ENCODE peak calls at places on chromosomes 3 and 15, in nine cellular contexts. Q is HCT116, S is esophagus squamous epithelium, Z is A549, G is uterus, V is adrenal gland, L is IMR-90, O is breast epithelium, P is transverse colon. E is an unnamed sample.

GRCh38 chr3:36763850-36764703 is at the start of gene DCLK3:
- DNase-seq in S (no peak), Q (no peak), V (no peak), L (no peak), Z (no peak), P (no peak), G (no peak), O (no peak), E (no peak)

GRCh38 chr3:5187920-5188418 is 462 bp downstream of the EDEM1 start:
- DNase-seq in G (peak; percentile 31), V (no peak), L (peak; percentile 24), P (peak; percentile 38), S (no peak), O (no peak), Q (no peak), Z (peak; percentile 38), E (peak; percentile 69)

GRCh38 chr15:31212286-31212685 is 110.8 kb upstream of the TRPM1 start:
- DNase-seq in P (no peak), V (no peak), O (no peak), Q (no peak), L (no peak), S (no peak), G (no peak), Z (no peak), E (no peak)

GRCh38 chr3:42886294-42886822 is 10.7 kb upstream of the CYP8B1 start:
- DNase-seq in Z (no peak), G (no peak), Q (no peak), P (no peak), O (no peak), L (no peak), V (no peak), S (no peak), E (no peak)

GRCh38 chr3:56303508-56303907 is 164.8 kb downstream of the ERC2 start:
- DNase-seq in Z (peak; percentile 38), O (no peak), Q (peak; percentile 15), V (no peak), P (no peak), G (no peak), L (peak; percentile 36), S (no peak), E (no peak)

GRCh38 chr3:16456784-16457415 is 56.6 kb downstream of the RFTN1 start:
- DNase-seq in L (peak; percentile 93), V (no peak), G (peak; percentile 35), Z (peak; percentile 37), O (no peak), S (no peak), Q (no peak), P (peak; percentile 11), E (no peak)

GRCh38 chr15:86645861-86646393 is 566.3 kb downstream of the AGBL1 start:
- DNase-seq in Q (no peak), O (no peak), P (no peak), S (no peak), G (no peak), L (no peak), V (no peak), Z (no peak), E (no peak)

GRCh38 chr15:78880242-78880533 is 7.5 kb downstream of the MORF4L1 start:
- DNase-seq in P (no peak), V (no peak), S (no peak), G (no peak), O (no peak), Z (no peak), Q (no peak), L (peak; percentile 76), E (no peak)

GRCh38 chr3:167700046-167700445 is 34.6 kb downstream of the PDCD10 start:
- DNase-seq in Q (no peak), L (no peak), G (no peak), P (no peak), V (no peak), O (no peak), S (no peak), Z (no peak), E (no peak)

GRCh38 chr3:42179110-42179725 is 86.8 kb downstream of the CCK start:
- DNase-seq in P (peak; percentile 55), Z (peak; percentile 71), V (peak; percentile 63), O (no peak), L (peak; percentile 93), S (no peak), G (peak; percentile 40), Q (peak; percentile 85), E (peak; percentile 60)

GRCh38 chr3:9143180-9143579 is 106.3 kb downstream of the SRGAP3 start:
- DNase-seq in Z (no peak), V (no peak), O (no peak), Q (no peak), L (no peak), P (no peak), S (no peak), G (no peak), E (no peak)

GRCh38 chr3:182843478-182843877 is 50.2 kb downstream of the ATP11B start:
- DNase-seq in G (no peak), S (no peak), P (no peak), Q (no peak), V (no peak), O (no peak), Z (no peak), L (peak; percentile 11), E (no peak)

GRCh38 chr3:72462611-72463011 is 385.6 kb downstream of the SHQ1 start:
- DNase-seq in P (no peak), G (no peak), Q (no peak), L (no peak), S (no peak), Z (no peak), V (no peak), O (no peak), E (peak; percentile 87)

GRCh38 chr3:182785142-182785541 is 8.2 kb upstream of the ATP11B start:
- DNase-seq in Z (no peak), Q (no peak), O (no peak), L (no peak), G (no peak), P (no peak), V (no peak), S (no peak), E (no peak)

GRCh38 chr3:113423699-113424098 is 17.6 kb downstream of the CFAP44 start:
- DNase-seq in Z (no peak), P (no peak), L (no peak), V (no peak), Q (no peak), G (no peak), S (no peak), O (no peak), E (no peak)

GRCh38 chr3:100606894-100607512 is 2.4 kb upstream of the ADGRG7 start:
- DNase-seq in O (no peak), L (no peak), P (no peak), Z (peak; percentile 18), Q (no peak), G (no peak), S (no peak), V (no peak), E (no peak)

GRCh38 chr3:101036213-101036618 is 43.0 kb upstream of the ABI3BP start:
- DNase-seq in V (no peak), Z (peak; percentile 84), Q (peak; percentile 61), O (no peak), L (peak; percentile 96), P (no peak), S (no peak), G (no peak), E (no peak)

GRCh38 chr3:169529013-169529412 is 134.5 kb downstream of the MECOM start:
- DNase-seq in S (no peak), O (no peak), V (no peak), Z (no peak), L (no peak), Q (no peak), P (no peak), G (no peak), E (no peak)

GRCh38 chr3:169535584-169535983 is 127.9 kb downstream of the MECOM start:
- DNase-seq in P (no peak), Z (no peak), O (no peak), V (no peak), S (no peak), Q (no peak), L (no peak), G (no peak), E (no peak)

DNA sequence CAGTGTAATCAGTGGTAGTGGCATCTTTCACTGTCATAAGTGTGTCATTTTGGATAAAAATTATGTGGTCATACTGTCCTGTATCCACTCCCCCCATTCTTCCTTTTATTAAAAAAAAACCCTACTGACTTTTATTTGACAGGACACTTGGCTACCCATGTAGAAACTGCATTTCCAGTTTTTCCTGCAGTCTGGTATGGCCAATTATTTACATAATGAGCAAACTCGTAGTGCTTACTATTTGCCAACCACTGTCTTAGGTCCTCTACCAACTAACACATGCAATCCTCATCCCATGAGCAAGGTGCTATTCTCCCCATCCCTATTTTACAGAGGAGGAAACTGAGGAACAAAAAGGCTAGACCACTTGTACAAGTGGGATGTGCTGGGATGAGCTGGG is 129.1 kb downstream of the MECOM start:
- DNase-seq in L (no peak), P (no peak), G (no peak), O (no peak), Z (no peak), V (no peak), S (no peak), Q (no peak), E (no peak)
- H3K27ac ChIP-seq in L (no peak overlapping the region), P (no peak overlapping the region), G (no peak overlapping the region), O (no peak overlapping the region), Z (no peak overlapping the region), V (no peak overlapping the region), S (no peak overlapping the region), Q (no peak overlapping the region), E (no peak overlapping the region)

DNA sequence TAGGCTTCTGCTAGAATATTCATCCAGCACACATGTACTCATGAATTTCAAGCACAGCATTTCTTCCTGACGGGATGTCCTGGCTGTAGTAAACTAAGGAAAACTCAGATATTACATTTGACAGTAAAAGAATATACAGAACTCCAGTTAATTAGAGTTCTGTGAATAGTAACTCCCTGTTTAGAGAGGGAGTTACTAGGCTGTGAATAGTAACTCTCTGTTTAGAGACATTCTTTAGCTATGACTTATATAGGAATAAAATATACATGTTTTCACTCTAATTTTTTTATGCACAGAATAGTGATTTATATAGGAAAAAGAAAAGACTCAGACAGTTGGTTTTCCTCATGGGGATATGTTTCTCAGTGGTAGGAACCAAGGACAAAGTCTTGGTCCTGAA is 480.8 kb upstream of the THBS1 start:
- DNase-seq in Z (no peak), O (no peak), G (no peak), Q (no peak), S (no peak), L (peak; percentile 38), P (no peak), V (no peak), E (no peak)
- TF ChIP-seq POLR2A in Z (no peak), O (no peak), G (no peak), Q (no peak), S (no peak), L (no peak), P (no peak), V (no peak), E (no peak)

GRCh38 chr3:138426211-138426610 is 8.2 kb upstream of the ESYT3 start:
- DNase-seq in Z (no peak), S (no peak), V (no peak), Q (peak; percentile 28), L (peak; percentile 38), O (no peak), P (no peak), G (no peak), E (no peak)
- TF ChIP-seq CTCF in Z (peak; percentile 14), S (no peak), V (peak; percentile 55), Q (peak; percentile 65), L (peak; percentile 71), O (no peak), P (peak; percentile 17), G (peak; percentile 39), E (peak; percentile 34)

DNA sequence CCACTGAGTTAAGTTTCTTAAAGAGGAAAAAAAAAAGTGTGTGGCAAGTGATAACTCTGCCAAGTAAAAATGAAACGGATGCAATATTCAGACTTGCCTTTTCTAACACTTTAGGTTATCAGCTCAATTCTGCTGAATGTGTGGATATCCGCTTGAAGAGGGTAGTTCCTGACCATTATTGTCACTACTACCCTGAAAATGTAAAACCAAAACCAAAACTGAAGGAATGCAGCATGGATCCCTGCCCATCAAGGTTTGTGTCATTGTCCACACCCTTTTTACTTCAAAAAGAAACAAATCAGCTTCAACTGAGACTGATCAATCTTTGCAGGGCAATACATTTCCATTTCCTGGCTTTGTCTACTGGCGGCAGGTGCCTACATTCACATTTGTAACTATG is 236.1 kb downstream of the ADAMTSL3 start:
- DNase-seq in P (no peak), L (no peak), G (no peak), V (no peak), O (no peak), S (no peak), Z (no peak), Q (no peak), E (no peak)
- H3K27ac ChIP-seq in P (no peak overlapping the region), L (no peak overlapping the region), G (peak overlapping the region; percentile 21), V (peak overlapping the region; percentile 13), O (no peak overlapping the region), S (no peak overlapping the region), Z (no peak overlapping the region), Q (no peak overlapping the region), E (peak overlapping the region; percentile 56)